ENCODE peak calls at places on chromosomes 13 and 19, in nine cellular contexts. One of them, this sample, is unnamed.

GRCh38 chr19:29264897-29265296 is 51.9 kb upstream of the UQCRFS1 start:
- DNase-seq in IMR-90: no peak
- DNase-seq in fibroblast of villous mesenchyme: no peak
- DNase-seq in PC-9: no peak
- DNase-seq in GM23338: no peak
- DNase-seq in suprapubic skin: no peak
- DNase-seq in esophagus muscularis mucosa: no peak
- DNase-seq in dorsolateral prefrontal cortex: no peak
- DNase-seq in uterus: no peak
- DNase-seq in this sample: no peak

GRCh38 chr13:93753639-93754038 is 527.0 kb downstream of the GPC6 start:
- DNase-seq in uterus: no peak
- DNase-seq in suprapubic skin: no peak
- DNase-seq in GM23338: no peak
- DNase-seq in IMR-90: no peak
- DNase-seq in PC-9: no peak
- DNase-seq in esophagus muscularis mucosa: no peak
- DNase-seq in fibroblast of villous mesenchyme: peak; percentile 11
- DNase-seq in dorsolateral prefrontal cortex: no peak
- DNase-seq in this sample: no peak

GRCh38 chr13:74930402-74931165 is 551.4 kb downstream of the TBC1D4 start:
- DNase-seq in suprapubic skin: no peak
- DNase-seq in esophagus muscularis mucosa: no peak
- DNase-seq in dorsolateral prefrontal cortex: no peak
- DNase-seq in fibroblast of villous mesenchyme: peak; percentile 26
- DNase-seq in IMR-90: peak; percentile 61
- DNase-seq in uterus: no peak
- DNase-seq in GM23338: no peak
- DNase-seq in PC-9: no peak
- DNase-seq in this sample: no peak

GRCh38 chr19:51181377-51181912 is 39.3 kb downstream of the SIGLEC7 start:
- DNase-seq in dorsolateral prefrontal cortex: no peak
- DNase-seq in fibroblast of villous mesenchyme: no peak
- DNase-seq in IMR-90: no peak
- DNase-seq in PC-9: no peak
- DNase-seq in esophagus muscularis mucosa: no peak
- DNase-seq in suprapubic skin: no peak
- DNase-seq in uterus: no peak
- DNase-seq in GM23338: no peak
- DNase-seq in this sample: no peak

GRCh38 chr19:6772028-6772865 is at the start of gene VAV1:
- DNase-seq in GM23338: peak; percentile 36
- DNase-seq in PC-9: no peak
- DNase-seq in IMR-90: no peak
- DNase-seq in dorsolateral prefrontal cortex: no peak
- DNase-seq in esophagus muscularis mucosa: no peak
- DNase-seq in fibroblast of villous mesenchyme: no peak
- DNase-seq in uterus: no peak
- DNase-seq in suprapubic skin: peak; percentile 84
- DNase-seq in this sample: peak; percentile 79

GRCh38 chr13:71118779-71119364 is 748.1 kb downstream of the DACH1 start:
- DNase-seq in fibroblast of villous mesenchyme: no peak
- DNase-seq in uterus: no peak
- DNase-seq in PC-9: no peak
- DNase-seq in GM23338: no peak
- DNase-seq in dorsolateral prefrontal cortex: no peak
- DNase-seq in esophagus muscularis mucosa: no peak
- DNase-seq in IMR-90: no peak
- DNase-seq in suprapubic skin: no peak
- DNase-seq in this sample: no peak

GRCh38 chr19:28876604-28877123 is 336.3 kb downstream of the UQCRFS1 start:
- DNase-seq in IMR-90: no peak
- DNase-seq in fibroblast of villous mesenchyme: no peak
- DNase-seq in PC-9: no peak
- DNase-seq in esophagus muscularis mucosa: no peak
- DNase-seq in uterus: no peak
- DNase-seq in GM23338: no peak
- DNase-seq in dorsolateral prefrontal cortex: no peak
- DNase-seq in suprapubic skin: no peak
- DNase-seq in this sample: no peak

GRCh38 chr13:84137292-84137691 is 255.0 kb upstream of the SLITRK1 start:
- DNase-seq in dorsolateral prefrontal cortex: no peak
- DNase-seq in uterus: no peak
- DNase-seq in esophagus muscularis mucosa: no peak
- DNase-seq in GM23338: no peak
- DNase-seq in PC-9: no peak
- DNase-seq in IMR-90: no peak
- DNase-seq in fibroblast of villous mesenchyme: no peak
- DNase-seq in suprapubic skin: no peak
- DNase-seq in this sample: no peak

GRCh38 chr19:54325194-54325621 is 12.2 kb upstream of the LILRA5 start:
- DNase-seq in PC-9: peak; percentile 31
- DNase-seq in dorsolateral prefrontal cortex: peak; percentile 7
- DNase-seq in GM23338: peak; percentile 76
- DNase-seq in esophagus muscularis mucosa: no peak
- DNase-seq in uterus: no peak
- DNase-seq in suprapubic skin: no peak
- DNase-seq in fibroblast of villous mesenchyme: peak; percentile 40
- DNase-seq in IMR-90: peak; percentile 8
- DNase-seq in this sample: peak; percentile 18

DNA sequence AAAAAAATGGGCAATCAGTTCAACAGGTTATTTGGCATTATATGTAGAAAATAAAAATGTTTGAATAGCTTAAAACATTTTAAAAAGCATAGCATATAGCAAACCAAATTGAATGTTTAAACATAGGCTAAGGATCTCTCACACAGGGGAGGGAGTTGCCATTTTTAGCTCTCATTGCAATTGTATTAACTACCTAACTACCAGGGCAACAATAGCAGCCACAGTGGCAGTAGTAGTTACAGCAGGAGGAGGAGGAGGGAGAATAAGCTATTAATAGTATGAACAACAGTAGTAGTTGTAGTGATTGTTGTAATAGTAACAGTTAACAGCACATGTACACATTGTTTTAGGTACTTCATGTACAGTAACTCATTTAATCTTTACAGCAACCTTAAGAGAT is 404.2 kb downstream of the KCNRG start:
- DNase-seq in esophagus muscularis mucosa: no peak
- DNase-seq in uterus: no peak
- DNase-seq in suprapubic skin: no peak
- DNase-seq in fibroblast of villous mesenchyme: no peak
- DNase-seq in GM23338: peak; percentile 24
- DNase-seq in dorsolateral prefrontal cortex: no peak
- DNase-seq in IMR-90: peak; percentile 17
- DNase-seq in PC-9: no peak
- DNase-seq in this sample: no peak
- H3K4me3 ChIP-seq in esophagus muscularis mucosa: peak overlapping the region; percentile 38
- H3K4me3 ChIP-seq in uterus: no peak overlapping the region
- H3K4me3 ChIP-seq in suprapubic skin: no peak overlapping the region
- H3K4me3 ChIP-seq in fibroblast of villous mesenchyme: no peak overlapping the region
- H3K4me3 ChIP-seq in GM23338: no peak overlapping the region
- H3K4me3 ChIP-seq in dorsolateral prefrontal cortex: no peak overlapping the region
- H3K4me3 ChIP-seq in IMR-90: no peak overlapping the region
- H3K4me3 ChIP-seq in PC-9: no peak overlapping the region
- H3K4me3 ChIP-seq in this sample: no peak overlapping the region

GRCh38 chr13:51938454-51938853 is 72.8 kb downstream of the ATP7B start:
- DNase-seq in PC-9: no peak
- DNase-seq in uterus: no peak
- DNase-seq in GM23338: no peak
- DNase-seq in esophagus muscularis mucosa: no peak
- DNase-seq in fibroblast of villous mesenchyme: no peak
- DNase-seq in dorsolateral prefrontal cortex: no peak
- DNase-seq in suprapubic skin: no peak
- DNase-seq in IMR-90: no peak
- DNase-seq in this sample: no peak

GRCh38 chr13:51937320-51938290 is 73.6 kb downstream of the ATP7B start:
- DNase-seq in esophagus muscularis mucosa: no peak
- DNase-seq in GM23338: no peak
- DNase-seq in PC-9: no peak
- DNase-seq in fibroblast of villous mesenchyme: no peak
- DNase-seq in suprapubic skin: peak; percentile 73
- DNase-seq in uterus: no peak
- DNase-seq in dorsolateral prefrontal cortex: no peak
- DNase-seq in IMR-90: no peak
- DNase-seq in this sample: no peak

GRCh38 chr13:51934461-51935087 is 72.8 kb downstream of the CCDC70 start:
- DNase-seq in uterus: no peak
- DNase-seq in IMR-90: no peak
- DNase-seq in dorsolateral prefrontal cortex: no peak
- DNase-seq in esophagus muscularis mucosa: no peak
- DNase-seq in suprapubic skin: no peak
- DNase-seq in PC-9: no peak
- DNase-seq in fibroblast of villous mesenchyme: no peak
- DNase-seq in GM23338: no peak
- DNase-seq in this sample: no peak

GRCh38 chr13:51933466-51934058 is 71.8 kb downstream of the CCDC70 start:
- DNase-seq in esophagus muscularis mucosa: no peak
- DNase-seq in uterus: no peak
- DNase-seq in GM23338: no peak
- DNase-seq in PC-9: no peak
- DNase-seq in dorsolateral prefrontal cortex: no peak
- DNase-seq in suprapubic skin: no peak
- DNase-seq in fibroblast of villous mesenchyme: no peak
- DNase-seq in IMR-90: no peak
- DNase-seq in this sample: no peak

DNA sequence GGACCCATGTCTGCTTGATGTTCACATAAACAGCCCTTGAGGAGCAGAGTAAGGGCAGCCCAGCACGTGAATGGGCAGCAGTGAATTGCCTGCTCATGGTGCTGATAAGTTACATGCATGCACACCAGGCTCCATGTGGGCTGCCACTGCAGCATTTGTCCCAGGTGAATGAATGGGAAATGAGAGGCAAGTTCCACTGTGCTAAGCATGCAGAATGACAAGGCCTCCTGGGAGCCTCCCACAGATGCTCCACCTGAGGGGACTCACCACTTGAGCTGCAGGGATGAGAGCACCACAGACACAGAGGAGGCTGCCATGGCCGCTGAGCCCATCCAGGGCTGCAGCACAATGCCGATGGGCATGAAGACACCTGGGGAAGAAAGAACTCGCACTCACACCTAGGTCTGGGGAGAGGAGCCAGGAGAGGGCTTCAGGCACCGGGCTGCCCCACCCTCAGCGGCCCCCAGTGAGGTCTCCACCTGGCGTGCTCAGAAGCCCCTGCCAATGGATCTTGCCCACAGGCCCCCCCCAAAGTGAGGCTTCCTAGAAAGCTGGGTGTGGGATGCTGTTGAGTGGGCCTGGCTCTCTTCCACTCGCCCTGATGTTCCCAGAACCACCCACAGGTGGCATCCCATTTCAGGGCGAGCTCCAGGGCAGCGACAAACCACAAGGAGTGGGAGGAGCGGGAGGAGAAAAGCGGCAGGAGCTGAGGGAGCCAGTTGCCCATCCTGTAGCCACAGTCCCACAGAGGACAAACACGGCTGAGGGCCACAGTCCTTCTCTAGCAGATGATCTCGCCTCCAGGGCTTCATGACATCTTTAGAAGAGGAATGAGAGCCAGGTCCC is 73.8 kb downstream of the CCDC70 start:
- DNase-seq in GM23338: peak; percentile 72
- DNase-seq in esophagus muscularis mucosa: no peak
- DNase-seq in uterus: no peak
- DNase-seq in suprapubic skin: peak; percentile 64
- DNase-seq in IMR-90: no peak
- DNase-seq in PC-9: peak; percentile 37
- DNase-seq in dorsolateral prefrontal cortex: no peak
- DNase-seq in fibroblast of villous mesenchyme: peak; percentile 4
- DNase-seq in this sample: no peak
- TF ChIP-seq CTCF in GM23338: peak; percentile 53
- TF ChIP-seq CTCF in esophagus muscularis mucosa: peak; percentile 7
- TF ChIP-seq CTCF in uterus: no peak
- TF ChIP-seq CTCF in suprapubic skin: peak; percentile 11
- TF ChIP-seq CTCF in IMR-90: peak; percentile 14
- TF ChIP-seq CTCF in PC-9: peak; percentile 61
- TF ChIP-seq CTCF in dorsolateral prefrontal cortex: peak; percentile 10
- TF ChIP-seq CTCF in fibroblast of villous mesenchyme: peak; percentile 39
- TF ChIP-seq CTCF in this sample: peak; percentile 33

GRCh38 chr13:48491423-48492122 is 41.3 kb downstream of the RCBTB2 start:
- DNase-seq in uterus: no peak
- DNase-seq in GM23338: no peak
- DNase-seq in suprapubic skin: no peak
- DNase-seq in IMR-90: peak; percentile 22
- DNase-seq in PC-9: no peak
- DNase-seq in dorsolateral prefrontal cortex: no peak
- DNase-seq in esophagus muscularis mucosa: no peak
- DNase-seq in fibroblast of villous mesenchyme: no peak
- DNase-seq in this sample: no peak

GRCh38 chr13:48490241-48490640 is 42.6 kb downstream of the RCBTB2 start:
- DNase-seq in dorsolateral prefrontal cortex: no peak
- DNase-seq in PC-9: no peak
- DNase-seq in esophagus muscularis mucosa: no peak
- DNase-seq in suprapubic skin: no peak
- DNase-seq in uterus: no peak
- DNase-seq in IMR-90: no peak
- DNase-seq in GM23338: no peak
- DNase-seq in fibroblast of villous mesenchyme: no peak
- DNase-seq in this sample: no peak

GRCh38 chr13:48487968-48488367 is 44.9 kb downstream of the RCBTB2 start:
- DNase-seq in PC-9: no peak
- DNase-seq in IMR-90: no peak
- DNase-seq in suprapubic skin: no peak
- DNase-seq in dorsolateral prefrontal cortex: no peak
- DNase-seq in esophagus muscularis mucosa: no peak
- DNase-seq in GM23338: no peak
- DNase-seq in fibroblast of villous mesenchyme: no peak
- DNase-seq in uterus: no peak
- DNase-seq in this sample: no peak

GRCh38 chr13:48489003-48489402 is 43.9 kb downstream of the RCBTB2 start:
- DNase-seq in esophagus muscularis mucosa: no peak
- DNase-seq in IMR-90: no peak
- DNase-seq in GM23338: no peak
- DNase-seq in dorsolateral prefrontal cortex: no peak
- DNase-seq in fibroblast of villous mesenchyme: no peak
- DNase-seq in suprapubic skin: no peak
- DNase-seq in uterus: no peak
- DNase-seq in PC-9: no peak
- DNase-seq in this sample: no peak

DNA sequence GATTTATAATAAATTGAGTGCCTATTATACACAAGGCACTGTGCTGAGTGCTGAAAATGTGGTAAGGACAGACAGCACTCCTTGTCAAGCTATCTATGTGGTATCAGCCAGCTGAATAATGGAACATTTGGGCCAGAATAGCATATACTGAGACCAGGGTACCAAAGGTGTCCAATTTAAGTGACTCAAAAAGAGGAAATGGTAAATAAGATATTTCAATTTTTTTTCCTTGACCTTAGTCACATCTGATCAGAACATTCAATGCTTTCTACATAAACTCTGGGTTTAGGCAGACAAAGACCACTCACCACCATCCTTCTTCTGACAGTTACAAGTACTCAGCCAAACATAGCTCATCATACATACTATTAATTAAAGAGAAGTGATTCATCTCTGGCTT is 43.2 kb downstream of the RCBTB2 start:
- DNase-seq in esophagus muscularis mucosa: no peak
- DNase-seq in suprapubic skin: no peak
- DNase-seq in GM23338: no peak
- DNase-seq in IMR-90: no peak
- DNase-seq in fibroblast of villous mesenchyme: no peak
- DNase-seq in uterus: no peak
- DNase-seq in PC-9: no peak
- DNase-seq in dorsolateral prefrontal cortex: no peak
- DNase-seq in this sample: no peak
- H3K4me3 ChIP-seq in esophagus muscularis mucosa: no peak overlapping the region
- H3K4me3 ChIP-seq in suprapubic skin: no peak overlapping the region
- H3K4me3 ChIP-seq in GM23338: no peak overlapping the region
- H3K4me3 ChIP-seq in IMR-90: no peak overlapping the region
- H3K4me3 ChIP-seq in fibroblast of villous mesenchyme: no peak overlapping the region
- H3K4me3 ChIP-seq in uterus: no peak overlapping the region
- H3K4me3 ChIP-seq in PC-9: no peak overlapping the region
- H3K4me3 ChIP-seq in dorsolateral prefrontal cortex: no peak overlapping the region
- H3K4me3 ChIP-seq in this sample: peak overlapping the region; percentile 3

GRCh38 chr19:47430041-47430802 is 10.9 kb upstream of the MEIS3 start:
- DNase-seq in suprapubic skin: no peak
- DNase-seq in PC-9: peak; percentile 34
- DNase-seq in esophagus muscularis mucosa: no peak
- DNase-seq in dorsolateral prefrontal cortex: no peak
- DNase-seq in uterus: no peak
- DNase-seq in fibroblast of villous mesenchyme: peak; percentile 57
- DNase-seq in IMR-90: peak; percentile 27
- DNase-seq in GM23338: peak; percentile 79
- DNase-seq in this sample: no peak
- TF ChIP-seq CTCF in suprapubic skin: peak; percentile 53
- TF ChIP-seq CTCF in PC-9: no peak
- TF ChIP-seq CTCF in esophagus muscularis mucosa: no peak
- TF ChIP-seq CTCF in dorsolateral prefrontal cortex: peak; percentile 8
- TF ChIP-seq CTCF in uterus: peak; percentile 15
- TF ChIP-seq CTCF in fibroblast of villous mesenchyme: no peak
- TF ChIP-seq CTCF in IMR-90: no peak
- TF ChIP-seq CTCF in GM23338: no peak
- TF ChIP-seq CTCF in this sample: no peak